ENCODE peak calls at places on chromosomes 5 and 9, in six cellular contexts. K, V, H, F, L and Z are unnamed samples.

GRCh38 chr9:72818377-72818776 is 134.5 kb downstream of the ALDH1A1 start:
- DNase-seq in V (no peak), K (no peak), H (no peak), L (no peak), F (no peak), Z (no peak)

GRCh38 chr5:78547731-78548189 is 100.8 kb downstream of the LHFPL2 start:
- DNase-seq in F (no peak), K (no peak), V (no peak), L (peak; percentile 84), H (no peak), Z (peak; percentile 94)

GRCh38 chr5:6833406-6833805 is 120.2 kb downstream of the TENT4A start:
- DNase-seq in K (no peak), V (no peak), L (no peak), H (no peak), F (no peak), Z (no peak)

GRCh38 chr9:89874351-89875321 is 269.8 kb downstream of the GADD45G start:
- DNase-seq in K (no peak), V (peak; percentile 50), L (no peak), F (no peak), H (no peak), Z (peak; percentile 77)

GRCh38 chr5:31131381-31131811 is 62.1 kb upstream of the CDH6 start:
- DNase-seq in L (peak; percentile 38), F (no peak), K (no peak), H (no peak), V (no peak), Z (no peak)

GRCh38 chr9:136328622-136329041 is 1.3 kb downstream of the GPSM1 start:
- DNase-seq in H (no peak), V (no peak), K (no peak), F (no peak), L (peak; percentile 36), Z (peak; percentile 81)

GRCh38 chr9:137464291-137464999 is 5.3 kb upstream of the NSMF start:
- DNase-seq in H (no peak), V (no peak), L (no peak), K (no peak), F (no peak), Z (peak; percentile 48)

GRCh38 chr9:33287087-33287490 is 3.2 kb upstream of the NFX1 start:
- DNase-seq in L (peak; percentile 75), V (no peak), F (peak; percentile 80), H (peak; percentile 51), K (peak; percentile 65), Z (no peak)

GRCh38 chr9:20353931-20354652 is 268.2 kb downstream of the MLLT3 start:
- DNase-seq in H (peak; percentile 12), L (peak; percentile 29), V (no peak), F (no peak), K (no peak), Z (no peak)

GRCh38 chr9:115276621-115277020 is 158.7 kb upstream of the TNC start:
- DNase-seq in K (no peak), F (no peak), H (no peak), V (no peak), L (peak; percentile 47), Z (no peak)

GRCh38 chr9:88932766-88933165 is 58.5 kb upstream of the S1PR3 start:
- DNase-seq in H (peak; percentile 65), F (no peak), K (no peak), V (no peak), L (no peak), Z (no peak)

DNA sequence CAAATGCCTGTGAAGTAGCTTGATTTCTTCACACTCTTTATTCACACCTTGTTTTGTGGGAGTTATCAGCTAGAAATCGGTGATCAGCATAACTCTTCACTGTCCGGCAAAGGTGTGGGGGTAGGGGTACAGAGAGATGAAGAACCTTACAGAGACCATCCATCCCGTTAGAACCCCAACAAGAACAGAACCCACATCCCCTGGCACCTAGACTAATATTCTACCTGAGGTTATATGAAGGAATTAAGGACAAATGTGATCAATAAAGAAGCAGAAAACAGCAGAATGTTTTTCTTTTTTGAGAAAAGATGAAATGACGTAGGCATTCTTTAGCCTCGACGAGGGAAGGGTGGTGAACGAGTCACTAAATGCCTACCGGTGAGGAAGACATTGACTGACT is 44.7 kb downstream of the FANCC start:
- DNase-seq in F (no peak), L (no peak), V (no peak), H (no peak), K (no peak), Z (no peak)
- H3K27ac ChIP-seq in F (no peak overlapping the region), L (no peak overlapping the region), V (no peak overlapping the region), H (no peak overlapping the region), K (no peak overlapping the region), Z (no peak overlapping the region)

DNA sequence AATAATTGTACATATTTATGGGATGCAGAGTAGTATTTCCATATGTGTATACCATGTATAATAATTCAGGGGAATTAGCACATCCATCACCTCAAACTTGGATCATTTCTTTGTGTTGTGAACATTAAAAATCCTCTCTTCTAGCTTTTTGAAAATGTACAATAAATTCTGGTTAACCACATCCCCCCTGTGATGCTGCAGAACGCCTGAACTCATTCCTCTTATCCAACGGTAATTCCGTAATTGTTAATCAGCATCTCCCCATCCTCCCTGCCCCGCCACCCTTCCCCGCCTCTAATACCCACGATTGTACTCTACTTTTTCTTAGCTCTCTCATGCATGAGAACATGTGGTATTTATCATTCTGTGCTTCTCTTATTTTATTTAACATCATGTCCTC is 127.7 kb upstream of the ANKRD55 start:
- DNase-seq in K (no peak), F (no peak), V (no peak), L (no peak), H (no peak), Z (no peak)
- H3K4me1 ChIP-seq in K (no peaks in the 10 kb centered on the region), F (peaks cover 39% of the 10 kb centered on the region), V (no peaks in the 10 kb centered on the region), L (peaks cover 4% of the 10 kb centered on the region), H (peaks cover 26% of the 10 kb centered on the region), Z (peaks cover 1% of the 10 kb centered on the region)

GRCh38 chr9:125176632-125177031 is 13.0 kb downstream of the PPP6C start:
- DNase-seq in V (no peak), K (no peak), L (no peak), F (no peak), H (no peak), Z (no peak)

GRCh38 chr9:125183561-125183960 is 6.0 kb downstream of the PPP6C start:
- DNase-seq in K (no peak), L (no peak), H (no peak), V (no peak), F (no peak), Z (no peak)

GRCh38 chr9:125177888-125178287 is 11.7 kb downstream of the PPP6C start:
- DNase-seq in V (no peak), K (no peak), H (no peak), L (no peak), F (no peak), Z (no peak)

GRCh38 chr9:125183054-125183453 is 6.5 kb downstream of the PPP6C start:
- DNase-seq in H (no peak), K (no peak), F (no peak), V (no peak), L (peak; percentile 34), Z (no peak)

DNA sequence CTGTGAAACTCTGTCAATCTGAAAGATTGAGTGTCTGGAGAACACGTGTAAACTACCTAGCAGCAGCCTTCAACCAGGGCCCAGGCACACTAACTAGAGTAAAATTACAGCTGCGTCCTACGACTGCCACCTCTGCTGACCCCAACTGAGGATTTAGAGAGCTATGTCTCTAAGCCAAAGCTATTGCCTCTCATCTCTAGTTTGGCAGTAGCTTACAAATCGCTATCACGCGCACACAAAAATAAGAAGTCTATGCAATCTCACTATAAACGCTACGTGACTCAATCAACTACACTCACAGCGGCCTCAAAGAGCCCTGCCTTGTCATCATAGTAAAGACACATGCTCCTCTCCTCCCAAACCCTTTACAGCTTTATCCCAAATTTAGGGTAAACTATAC is 8.7 kb downstream of the PPP6C start:
- DNase-seq in F (no peak), V (no peak), K (no peak), L (no peak), H (no peak), Z (no peak)
- H3K27ac ChIP-seq in F (no peak overlapping the region), V (no peak overlapping the region), K (no peak overlapping the region), L (no peak overlapping the region), H (no peak overlapping the region), Z (peak overlapping the region; percentile 85)

GRCh38 chr5:89380635-89381034 is 497.7 kb upstream of the MEF2C start:
- DNase-seq in L (no peak), V (no peak), F (no peak), H (no peak), K (no peak), Z (no peak)
- H3K4me1 ChIP-seq in L (no peaks in the 10 kb centered on the region), V (no peaks in the 10 kb centered on the region), F (no peaks in the 10 kb centered on the region), H (no peaks in the 10 kb centered on the region), K (no peaks in the 10 kb centered on the region), Z (no peaks in the 10 kb centered on the region)

GRCh38 chr5:61669531-61669930 is 337.5 kb downstream of the ZSWIM6 start:
- DNase-seq in H (no peak), V (no peak), F (no peak), L (no peak), K (no peak), Z (no peak)

GRCh38 chr5:61662670-61663069 is 330.6 kb downstream of the ZSWIM6 start:
- DNase-seq in V (no peak), F (no peak), L (no peak), K (no peak), H (no peak), Z (no peak)

GRCh38 chr5:61667523-61668229 is 335.6 kb downstream of the ZSWIM6 start:
- DNase-seq in V (no peak), K (no peak), F (no peak), H (no peak), L (no peak), Z (no peak)

DNA sequence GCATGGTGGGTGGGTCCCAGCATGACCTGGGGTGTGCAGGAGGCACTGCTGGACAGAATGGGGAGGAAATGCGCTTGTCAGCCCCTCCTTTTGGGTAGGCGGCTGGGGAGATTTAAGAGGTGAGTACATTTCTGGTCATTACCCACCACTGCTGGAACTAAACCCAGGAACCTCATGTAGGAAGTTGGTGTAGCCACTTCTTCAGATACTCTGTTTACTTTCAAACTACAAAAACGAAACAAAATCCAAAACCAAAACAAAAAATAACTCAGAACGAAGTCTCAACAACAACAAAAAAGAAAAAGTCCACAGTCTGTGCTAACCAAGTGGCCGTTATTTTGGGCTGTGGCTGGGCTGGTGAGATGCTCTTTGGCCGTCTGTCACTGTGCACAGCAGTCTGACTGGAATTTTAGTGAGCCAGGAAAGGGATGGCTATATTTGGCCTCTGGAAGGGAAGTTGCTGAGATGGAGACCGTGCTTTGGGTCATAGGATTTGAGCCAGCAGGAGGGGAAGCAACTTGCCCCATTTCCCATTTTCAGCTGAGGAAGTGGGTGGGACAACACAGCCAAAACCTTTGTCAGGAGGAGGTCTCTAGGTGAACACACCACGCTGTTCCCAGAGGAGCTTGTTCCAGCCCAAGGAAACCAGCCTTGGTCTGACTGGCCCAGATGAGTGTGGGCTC is 334.0 kb downstream of the ZSWIM6 start:
- DNase-seq in K (no peak), H (no peak), F (no peak), L (no peak), V (no peak), Z (no peak)
- H3K27ac ChIP-seq in K (no peak overlapping the region), H (no peak overlapping the region), F (no peak overlapping the region), L (no peak overlapping the region), V (no peak overlapping the region), Z (peak overlapping the region; percentile 46)

DNA sequence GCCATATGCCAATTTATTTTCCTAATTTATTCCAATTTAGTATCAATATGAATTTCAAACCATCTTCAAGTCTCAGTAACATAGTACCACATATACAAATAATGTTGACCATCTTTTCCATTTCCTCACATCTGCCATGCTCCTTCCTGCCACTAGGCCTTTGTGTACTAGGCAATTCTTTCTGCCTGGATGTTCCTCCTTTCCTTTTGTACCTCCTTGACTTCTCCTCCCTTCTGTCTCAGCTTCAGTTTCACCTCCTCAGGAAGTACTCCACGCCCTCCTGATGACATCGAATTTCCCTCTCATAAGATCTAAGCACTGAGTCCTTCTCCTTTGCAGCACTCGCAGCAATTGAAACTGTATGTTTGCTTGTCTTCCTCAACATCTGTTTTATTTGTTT is 53.9 kb downstream of the MEF2C start:
- DNase-seq in H (no peak), L (no peak), V (no peak), F (no peak), K (no peak), Z (peak; percentile 20)
- H3K4me1 ChIP-seq in H (no peaks in the 10 kb centered on the region), L (peaks cover 15% of the 10 kb centered on the region), V (no peaks in the 10 kb centered on the region), F (no peaks in the 10 kb centered on the region), K (no peaks in the 10 kb centered on the region), Z (peaks cover 7% of the 10 kb centered on the region)